ENCODE peak calls at places on chromosomes 11 and 22, in nine cellular contexts. V is A549, O is HepG2, Z is HL-60, W is SK-N-SH, G is K562, J is HCT116, F is GM12878, B is Panc1. N is an unnamed sample.

GRCh38 chr11:64384981-64385952 is 26.3 kb downstream of the RPS6KA4 start:
- DNase-seq in J (no peak), B (no peak), V (no peak), G (no peak), W (no peak), Z (peak), F (no peak), O (no peak), N (no peak)

GRCh38 chr11:113577356-113578163 is 102.4 kb upstream of the DRD2 start:
- DNase-seq in J (no peak), V (no peak), W (peak), F (no peak), B (no peak), O (no peak), G (no peak), Z (no peak), N (peak)

GRCh38 chr11:46345131-46345597 is 2.1 kb upstream of the DGKZ start:
- DNase-seq in B (no peak), F (no peak), Z (peak), J (no peak), W (no peak), G (no peak), V (no peak), O (no peak), N (peak)

GRCh38 chr22:32776397-32776796 is 25.1 kb upstream of the TIMP3 start:
- DNase-seq in V (no peak), B (no peak), G (no peak), O (no peak), F (no peak), W (no peak), Z (peak), J (no peak), N (no peak)

GRCh38 chr11:1727861-1728260 is 22.5 kb downstream of the IFITM10 start:
- DNase-seq in J (no peak), V (no peak), B (no peak), G (no peak), F (no peak), Z (no peak), O (no peak), W (no peak), N (no peak)

GRCh38 chr11:112440518-112440917 is 179.9 kb upstream of the PLET1 start:
- DNase-seq in B (no peak), V (peak), Z (no peak), G (peak), F (no peak), J (peak), W (no peak), O (no peak), N (peak)

GRCh38 chr11:66883021-66883968 is 26.4 kb downstream of the LRFN4 start:
- DNase-seq in J (peak), Z (peak), F (no peak), W (peak), G (peak), B (peak), V (peak), O (peak), N (peak)

GRCh38 chr11:9109858-9110731 is 18.7 kb upstream of the SCUBE2 start:
- DNase-seq in G (no peak), O (no peak), B (no peak), V (no peak), F (no peak), W (no peak), Z (no peak), J (no peak), N (no peak)

GRCh38 chr11:45156731-45157130 is 10.3 kb downstream of the PRDM11 start:
- DNase-seq in F (no peak), B (no peak), W (no peak), Z (no peak), O (no peak), G (no peak), J (no peak), V (no peak), N (no peak)

GRCh38 chr11:119709638-119710346 is 19.2 kb downstream of the NECTIN1 start:
- DNase-seq in J (no peak), F (no peak), B (no peak), W (peak), Z (peak), O (no peak), V (no peak), G (no peak), N (peak)

GRCh38 chr11:35099278-35100018 is 39.5 kb upstream of the CD44 start:
- DNase-seq in G (no peak), W (no peak), F (no peak), Z (no peak), V (no peak), B (no peak), J (no peak), O (no peak), N (no peak)

GRCh38 chr11:64088159-64089026 is 52.7 kb downstream of the FLRT1 start:
- DNase-seq in G (peak), V (peak), Z (no peak), O (peak), J (peak), B (no peak), W (no peak), F (no peak), N (peak)

GRCh38 chr22:22770280-22770871 is 117.2 kb upstream of the IGLL5 start:
- DNase-seq in G (peak), V (peak), B (no peak), O (peak), J (no peak), Z (peak), F (no peak), W (peak), N (peak)

GRCh38 chr11:26762089-26762488 is 40.2 kb upstream of the SLC5A12 start:
- DNase-seq in J (no peak), Z (no peak), G (no peak), O (no peak), W (no peak), F (no peak), B (no peak), V (no peak), N (no peak)

GRCh38 chr11:46112961-46113617 is 8.2 kb downstream of the PHF21A start:
- DNase-seq in Z (peak), B (no peak), J (peak), F (no peak), O (peak), W (peak), G (peak), V (peak), N (peak)

GRCh38 chr11:5285703-5286102 is 16.0 kb upstream of the HBE1 start:
- DNase-seq in B (no peak), W (no peak), G (no peak), Z (no peak), V (no peak), J (no peak), F (no peak), O (no peak), N (no peak)

GRCh38 chr11:95255523-95256165 is 24.6 kb upstream of the SESN3 start:
- DNase-seq in B (no peak), O (no peak), V (no peak), J (no peak), F (no peak), Z (no peak), W (no peak), G (no peak), N (peak)

GRCh38 chr22:30426395-30427353 is 1.1 kb downstream of the MTFP1 start:
- DNase-seq in J (peak), O (peak), G (peak), Z (peak), W (peak), V (peak), F (peak), B (no peak), N (peak)

GRCh38 chr11:71176812-71177211 is 75.6 kb downstream of the SHANK2 start:
- DNase-seq in B (no peak), O (no peak), Z (no peak), V (peak), J (no peak), F (no peak), W (no peak), G (no peak), N (no peak)

GRCh38 chr11:79439430-79439892 is 1.4 kb downstream of the TENM4 start:
- DNase-seq in B (no peak), W (peak), G (no peak), O (no peak), F (no peak), V (no peak), J (no peak), Z (no peak), N (no peak)

GRCh38 chr11:62324738-62325556 is 12.3 kb upstream of the ASRGL1 start:
- DNase-seq in Z (peak), B (no peak), V (peak), W (peak), F (no peak), O (peak), G (peak), J (peak), N (peak)

GRCh38 chr11:35214792-35215193 is 75.8 kb downstream of the CD44 start:
- DNase-seq in Z (no peak), O (no peak), F (no peak), J (peak), B (peak), V (peak), G (no peak), W (no peak), N (peak)

GRCh38 chr11:123103326-123103980 is 41.5 kb upstream of the HSPA8 start:
- DNase-seq in G (peak), B (peak), V (peak), F (no peak), W (peak), O (peak), J (peak), Z (peak), N (peak)

GRCh38 chr11:44104472-44105294 is 9.2 kb downstream of the EXT2 start:
- DNase-seq in G (no peak), J (no peak), V (peak), W (no peak), B (no peak), Z (no peak), O (no peak), F (no peak), N (peak)

GRCh38 chr11:44611687-44612437 is 46.4 kb downstream of the CD82 start:
- DNase-seq in F (peak), J (no peak), B (no peak), V (no peak), O (no peak), W (no peak), Z (peak), G (no peak), N (no peak)

GRCh38 chr22:40486962-40487602 is 116.7 kb downstream of the SGSM3 start:
- DNase-seq in F (no peak), Z (no peak), G (no peak), B (no peak), W (no peak), J (no peak), V (no peak), O (no peak), N (no peak)

GRCh38 chr11:125373426-125374391 is 122.4 kb downstream of the FEZ1 start:
- DNase-seq in F (peak), B (no peak), V (no peak), Z (no peak), W (no peak), J (no peak), G (no peak), O (no peak), N (no peak)

GRCh38 chr11:86183694-86184093 is 60.9 kb upstream of the EED start:
- DNase-seq in J (no peak), O (no peak), F (no peak), Z (no peak), B (no peak), V (no peak), G (peak), W (no peak), N (no peak)

GRCh38 chr11:456533-456932 is 6.5 kb downstream of the PTDSS2 start:
- DNase-seq in O (no peak), G (no peak), W (no peak), J (no peak), F (no peak), V (no peak), B (no peak), Z (no peak), N (no peak)

GRCh38 chr11:73171762-73172161 is 29.6 kb upstream of the FCHSD2 start:
- DNase-seq in B (no peak), J (no peak), W (no peak), O (no peak), Z (no peak), G (no peak), V (no peak), F (no peak), N (no peak)

GRCh38 chr11:58301576-58301975 is 33.5 kb upstream of the OR10W1 start:
- DNase-seq in O (no peak), W (no peak), Z (no peak), J (no peak), F (no peak), B (no peak), G (no peak), V (no peak), N (no peak)

GRCh38 chr11:112280268-112281126 is 19.8 kb upstream of the PLET1 start:
- DNase-seq in G (peak), W (peak), V (peak), O (peak), B (peak), J (peak), F (peak), Z (peak), N (peak)

GRCh38 chr11:44301856-44302231 is 8.1 kb downstream of the ALX4 start:
- DNase-seq in B (no peak), W (no peak), O (no peak), Z (peak), G (peak), J (peak), V (peak), F (no peak), N (no peak)

GRCh38 chr22:50298266-50298637 is 9.2 kb downstream of the PLXNB2 start:
- DNase-seq in O (no peak), W (no peak), Z (no peak), G (no peak), J (no peak), B (no peak), V (no peak), F (no peak), N (no peak)

GRCh38 chr11:97814325-97814959 is 1206.3 kb upstream of the CNTN5 start:
- DNase-seq in W (no peak), B (no peak), V (no peak), J (no peak), O (no peak), G (no peak), Z (no peak), F (no peak), N (no peak)

GRCh38 chr22:35894937-35895708 is 133.5 kb downstream of the RBFOX2 start:
- DNase-seq in B (no peak), W (peak), O (no peak), Z (no peak), F (no peak), G (no peak), J (no peak), V (peak), N (no peak)

DNA sequence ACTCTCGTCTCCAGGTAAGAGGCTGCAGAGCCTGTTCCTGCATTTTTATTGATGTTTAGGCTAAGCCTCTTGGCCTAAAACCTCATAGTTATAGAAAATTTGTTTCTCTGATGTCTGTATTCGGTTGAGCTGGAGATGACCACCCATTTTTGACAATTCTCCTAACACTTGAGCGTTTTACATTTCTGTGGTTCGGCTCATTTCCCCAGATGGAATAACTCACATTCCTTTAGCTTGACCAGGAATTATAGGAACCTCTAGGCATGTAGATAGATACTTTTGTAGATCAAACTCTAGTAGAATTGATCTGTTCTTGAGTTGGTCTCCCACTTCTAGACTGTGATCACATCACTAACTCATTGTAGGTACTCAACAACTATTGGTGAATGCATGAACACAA is 172.6 kb upstream of the CADM1 start:
- DNase-seq in B (no peak), J (no peak), F (no peak), V (no peak), G (no peak), W (no peak), Z (no peak), O (no peak), N (no peak)
- TF ChIP-seq REST in B (no peak), J (no peak), F (no peak), V (no peak), G (no peak), W (no peak), Z (no peak), O (no peak), N (no peak)

GRCh38 chr11:15969701-15970329 is 386.5 kb downstream of the SOX6 start:
- DNase-seq in Z (no peak), W (no peak), F (peak), B (no peak), J (no peak), V (no peak), G (no peak), O (no peak), N (no peak)

GRCh38 chr11:15970506-15971214 is 385.7 kb downstream of the SOX6 start:
- DNase-seq in O (no peak), B (no peak), G (peak), V (no peak), W (no peak), J (no peak), F (no peak), Z (no peak), N (no peak)

GRCh38 chr11:15967966-15968365 is 388.4 kb downstream of the SOX6 start:
- DNase-seq in W (no peak), V (peak), J (no peak), O (no peak), Z (no peak), G (no peak), B (no peak), F (no peak), N (no peak)

GRCh38 chr11:15968461-15969130 is 387.8 kb downstream of the SOX6 start:
- DNase-seq in B (no peak), W (no peak), Z (no peak), V (no peak), J (no peak), G (peak), F (no peak), O (no peak), N (peak)

GRCh38 chr11:15969281-15969680 is 387.1 kb downstream of the SOX6 start:
- DNase-seq in G (peak), W (no peak), F (peak), Z (peak), V (peak), J (no peak), O (peak), B (peak), N (no peak)
- TF ChIP-seq REST in G (no peak), W (no peak), F (no peak), Z (no peak), V (no peak), J (no peak), O (no peak), B (no peak), N (no peak)

DNA sequence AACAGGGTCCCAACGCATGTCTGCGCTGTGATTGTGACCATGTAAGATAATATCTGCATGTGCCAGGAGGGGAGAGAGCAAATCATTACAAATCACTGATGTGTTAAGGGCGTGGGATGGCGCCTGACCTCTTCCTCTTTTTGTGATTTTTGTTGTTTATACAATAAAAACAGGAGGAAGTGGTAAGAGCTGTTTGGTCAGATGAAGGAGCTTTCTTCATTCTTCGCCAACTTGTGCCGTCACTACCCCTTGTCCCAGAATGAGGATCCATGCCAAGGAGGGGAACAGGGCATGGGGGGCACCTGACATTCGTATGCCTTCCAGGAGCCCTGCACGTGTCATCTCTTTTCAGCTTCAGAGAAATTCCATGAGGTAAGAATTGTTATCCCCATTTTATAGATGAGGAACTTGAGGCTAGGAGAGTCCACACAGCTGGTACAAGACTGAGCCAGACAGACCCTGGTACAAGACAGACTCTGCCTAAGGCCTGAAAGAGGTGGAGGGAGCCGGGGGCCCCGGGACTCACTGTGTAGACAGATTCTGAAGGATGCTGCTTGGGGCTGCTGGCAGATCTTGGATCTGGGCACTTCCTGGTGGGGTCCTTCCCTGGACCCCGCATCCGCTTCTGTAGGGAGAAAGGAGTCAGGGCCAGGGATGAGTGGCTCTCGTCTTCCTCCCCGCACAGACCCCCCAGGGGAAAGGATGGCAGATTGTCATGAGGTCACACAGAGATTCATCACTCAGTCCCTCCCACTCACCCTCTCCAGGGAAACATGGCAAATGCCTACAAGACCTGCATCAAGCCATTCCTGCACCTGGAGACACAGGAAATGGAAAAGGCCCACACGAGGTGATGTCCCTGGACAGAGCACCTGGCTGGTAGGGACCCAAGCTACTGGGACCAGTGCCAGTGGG is 34.6 kb downstream of the NFAM1 start:
- DNase-seq in G (no peak), O (no peak), W (no peak), Z (peak), B (no peak), F (peak), V (no peak), J (no peak), N (no peak)
- TF ChIP-seq REST in G (no peak), O (no peak), W (no peak), Z (no peak), B (no peak), F (no peak), V (no peak), J (no peak), N (no peak)

GRCh38 chr11:103729653-103730052 is 306.8 kb upstream of the DDI1 start:
- DNase-seq in O (no peak), V (no peak), J (no peak), Z (no peak), B (no peak), G (no peak), W (no peak), F (no peak), N (no peak)
- TF ChIP-seq REST in O (no peak), V (no peak), J (no peak), Z (no peak), B (no peak), G (no peak), W (no peak), F (no peak), N (no peak)

DNA sequence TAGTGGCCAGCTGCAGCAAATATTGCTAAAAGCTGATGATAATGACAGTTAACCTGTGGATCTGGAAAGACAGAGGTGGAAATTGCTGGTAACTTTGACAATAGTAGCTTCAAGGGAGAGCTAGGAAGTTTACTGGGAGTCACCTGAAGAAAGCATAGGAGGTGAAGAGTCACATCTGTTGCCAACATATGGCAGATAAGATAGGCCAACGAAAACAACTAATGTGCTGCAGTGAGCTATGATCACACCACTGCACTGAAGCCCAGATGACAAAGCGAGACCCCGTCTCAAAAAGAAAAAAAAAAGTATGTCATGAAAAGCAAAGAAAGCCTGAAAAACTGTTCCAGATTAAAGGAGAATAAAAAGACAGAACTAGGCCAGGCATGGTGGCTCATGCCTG is 4.3 kb upstream of the PRDM10 start:
- DNase-seq in Z (no peak), V (no peak), F (no peak), B (no peak), W (no peak), G (peak), O (no peak), J (no peak), N (no peak)
- TF ChIP-seq REST in Z (no peak), V (no peak), F (no peak), B (no peak), W (no peak), G (no peak), O (no peak), J (no peak), N (no peak)

N was measured in GM23338.